ENCODE peak calls at places on chromosomes 11 and 22, in eight cellular contexts. O, L, U, V, M, A, D and B are unnamed samples.

GRCh38 chr11:47714554-47715081 is 551 bp downstream of the AGBL2 start:
- DNase-seq in M (no peak), A (no peak), L (peak), V (peak), D (peak), O (no peak), U (peak), B (no peak)

GRCh38 chr11:44319170-44319551 is 9.2 kb upstream of the ALX4 start:
- DNase-seq in U (no peak), O (no peak), A (no peak), M (no peak), L (no peak), V (no peak), D (no peak), B (no peak)

GRCh38 chr11:20443596-20443995 is 56.1 kb downstream of the PRMT3 start:
- DNase-seq in V (no peak), L (peak), O (no peak), A (no peak), U (no peak), D (no peak), M (no peak), B (no peak)

GRCh38 chr11:47109051-47109791 is 67.5 kb downstream of the ARFGAP2 start:
- DNase-seq in U (no peak), M (no peak), A (no peak), D (no peak), O (no peak), L (no peak), V (no peak), B (no peak)

GRCh38 chr11:134036484-134037092 is 32.3 kb upstream of the JAM3 start:
- DNase-seq in V (peak), A (no peak), M (no peak), D (no peak), L (no peak), U (no peak), O (no peak), B (no peak)

GRCh38 chr22:44424867-44425351 is 73.1 kb downstream of the RTL6 start:
- DNase-seq in A (no peak), U (no peak), M (no peak), O (no peak), L (no peak), V (no peak), D (no peak), B (no peak)

GRCh38 chr11:77236901-77237300 is 64.6 kb downstream of the GDPD4 start:
- DNase-seq in V (no peak), D (no peak), L (no peak), M (no peak), O (no peak), U (no peak), A (no peak), B (no peak)

GRCh38 chr22:47063071-47063509 is 300.6 kb downstream of the TBC1D22A start:
- DNase-seq in D (no peak), V (no peak), A (no peak), M (no peak), L (no peak), O (no peak), U (no peak), B (no peak)

GRCh38 chr11:132177106-132177505 is 806.7 kb downstream of the NTM start:
- DNase-seq in L (peak), M (peak), V (no peak), U (no peak), A (no peak), O (no peak), D (no peak), B (no peak)

GRCh38 chr11:58006940-58007339 is 16.7 kb upstream of the OR9Q1 start:
- DNase-seq in V (no peak), L (peak), U (no peak), O (no peak), D (no peak), M (no peak), A (no peak), B (no peak)

GRCh38 chr22:29156507-29156906 is 49.2 kb upstream of the EMID1 start:
- DNase-seq in O (no peak), L (peak), V (no peak), M (no peak), A (no peak), U (no peak), D (no peak), B (no peak)

GRCh38 chr11:78797559-78797958 is 222.9 kb upstream of the NARS2 start:
- DNase-seq in U (no peak), L (no peak), V (no peak), M (no peak), D (no peak), O (no peak), A (no peak), B (no peak)

GRCh38 chr11:62611705-62612365 is 740 bp downstream of the EML3 start:
- DNase-seq in A (peak), D (peak), O (no peak), M (no peak), V (no peak), L (peak), U (peak), B (peak)

GRCh38 chr11:8039530-8040260 is 41.3 kb upstream of the TUB start:
- DNase-seq in D (peak), L (no peak), O (no peak), V (no peak), U (no peak), M (no peak), A (no peak), B (no peak)

GRCh38 chr11:13169709-13170108 is 107.9 kb upstream of the BMAL1 start:
- DNase-seq in D (no peak), V (no peak), U (no peak), A (no peak), M (peak), L (peak), O (no peak), B (no peak)

GRCh38 chr11:94521684-94522083 is 9.4 kb downstream of the C11orf97 start:
- DNase-seq in D (no peak), O (no peak), A (peak), L (peak), U (no peak), V (no peak), M (no peak), B (no peak)

GRCh38 chr11:27388869-27389268 is 25.9 kb upstream of the CCDC34 start:
- DNase-seq in D (no peak), O (no peak), V (no peak), A (no peak), L (no peak), U (no peak), M (no peak), B (no peak)

GRCh38 chr11:74220376-74220775 is 49.3 kb downstream of the PPME1 start:
- DNase-seq in O (no peak), U (no peak), V (no peak), M (no peak), L (peak), A (no peak), D (no peak), B (no peak)

GRCh38 chr11:128052912-128053641 is 534.3 kb downstream of the ETS1 start:
- DNase-seq in L (peak), D (no peak), O (no peak), V (no peak), U (no peak), M (no peak), A (no peak), B (no peak)